ENCODE peak calls at places on chromosomes 1 and 21, in nine cellular contexts. One of them, this sample, is unnamed.

GRCh38 chr21:31161157-31161556 is 122.9 kb upstream of the KRTAP19-8 start:
- DNase-seq in astrocyte: peak
- DNase-seq in stimulated activated CD4-positive, alpha-beta T cell treated with anti-CD3 and anti-CD28 coated beads, TNF-alpha, amount 100 ng/mL, for 1 hour: no peak
- DNase-seq in globus pallidus: peak
- DNase-seq in activated CD4-positive, alpha-beta T cell treated with anti-CD3 and anti-CD28 coated beads for 4 hours: no peak
- DNase-seq in NT2/D1: no peak
- DNase-seq in stimulated activated CD8-positive, alpha-beta memory T cell treated with anti-CD3 and anti-CD28 coated beads, Interleukin-2, amount 100 ng/mL, for 48 hours: no peak
- DNase-seq in smooth muscle cell of the brain vasculature: no peak
- DNase-seq in sciatic nerve: no peak
- DNase-seq in this sample: no peak

GRCh38 chr1:182617075-182617429 is 12.9 kb upstream of the RGS16 start:
- DNase-seq in activated CD4-positive, alpha-beta T cell treated with anti-CD3 and anti-CD28 coated beads for 4 hours: no peak
- DNase-seq in astrocyte: no peak
- DNase-seq in globus pallidus: no peak
- DNase-seq in stimulated activated CD8-positive, alpha-beta memory T cell treated with anti-CD3 and anti-CD28 coated beads, Interleukin-2, amount 100 ng/mL, for 48 hours: no peak
- DNase-seq in sciatic nerve: no peak
- DNase-seq in stimulated activated CD4-positive, alpha-beta T cell treated with anti-CD3 and anti-CD28 coated beads, TNF-alpha, amount 100 ng/mL, for 1 hour: no peak
- DNase-seq in NT2/D1: no peak
- DNase-seq in smooth muscle cell of the brain vasculature: no peak
- DNase-seq in this sample: no peak

GRCh38 chr1:215083408-215083961 is 948 bp downstream of the KCNK2 start:
- DNase-seq in smooth muscle cell of the brain vasculature: no peak
- DNase-seq in stimulated activated CD4-positive, alpha-beta T cell treated with anti-CD3 and anti-CD28 coated beads, TNF-alpha, amount 100 ng/mL, for 1 hour: no peak
- DNase-seq in NT2/D1: no peak
- DNase-seq in stimulated activated CD8-positive, alpha-beta memory T cell treated with anti-CD3 and anti-CD28 coated beads, Interleukin-2, amount 100 ng/mL, for 48 hours: no peak
- DNase-seq in activated CD4-positive, alpha-beta T cell treated with anti-CD3 and anti-CD28 coated beads for 4 hours: no peak
- DNase-seq in astrocyte: peak
- DNase-seq in globus pallidus: no peak
- DNase-seq in sciatic nerve: peak
- DNase-seq in this sample: no peak

GRCh38 chr1:240189386-240189989 is 97.8 kb downstream of the FMN2 start:
- DNase-seq in smooth muscle cell of the brain vasculature: peak
- DNase-seq in NT2/D1: peak
- DNase-seq in sciatic nerve: no peak
- DNase-seq in globus pallidus: no peak
- DNase-seq in stimulated activated CD8-positive, alpha-beta memory T cell treated with anti-CD3 and anti-CD28 coated beads, Interleukin-2, amount 100 ng/mL, for 48 hours: no peak
- DNase-seq in astrocyte: no peak
- DNase-seq in stimulated activated CD4-positive, alpha-beta T cell treated with anti-CD3 and anti-CD28 coated beads, TNF-alpha, amount 100 ng/mL, for 1 hour: no peak
- DNase-seq in activated CD4-positive, alpha-beta T cell treated with anti-CD3 and anti-CD28 coated beads for 4 hours: peak
- DNase-seq in this sample: peak

GRCh38 chr1:116433283-116434257 is 60.5 kb downstream of the ATP1A1 start:
- DNase-seq in activated CD4-positive, alpha-beta T cell treated with anti-CD3 and anti-CD28 coated beads for 4 hours: no peak
- DNase-seq in NT2/D1: no peak
- DNase-seq in sciatic nerve: peak
- DNase-seq in stimulated activated CD4-positive, alpha-beta T cell treated with anti-CD3 and anti-CD28 coated beads, TNF-alpha, amount 100 ng/mL, for 1 hour: no peak
- DNase-seq in astrocyte: peak
- DNase-seq in globus pallidus: peak
- DNase-seq in stimulated activated CD8-positive, alpha-beta memory T cell treated with anti-CD3 and anti-CD28 coated beads, Interleukin-2, amount 100 ng/mL, for 48 hours: no peak
- DNase-seq in smooth muscle cell of the brain vasculature: no peak
- DNase-seq in this sample: no peak

GRCh38 chr21:30436986-30437385 is 3.1 kb upstream of the KRTAP15-1 start:
- DNase-seq in stimulated activated CD8-positive, alpha-beta memory T cell treated with anti-CD3 and anti-CD28 coated beads, Interleukin-2, amount 100 ng/mL, for 48 hours: no peak
- DNase-seq in activated CD4-positive, alpha-beta T cell treated with anti-CD3 and anti-CD28 coated beads for 4 hours: no peak
- DNase-seq in NT2/D1: no peak
- DNase-seq in sciatic nerve: no peak
- DNase-seq in globus pallidus: no peak
- DNase-seq in smooth muscle cell of the brain vasculature: no peak
- DNase-seq in astrocyte: no peak
- DNase-seq in stimulated activated CD4-positive, alpha-beta T cell treated with anti-CD3 and anti-CD28 coated beads, TNF-alpha, amount 100 ng/mL, for 1 hour: no peak
- DNase-seq in this sample: no peak

GRCh38 chr1:66626261-66626660 is 92.3 kb downstream of the SGIP1 start:
- DNase-seq in smooth muscle cell of the brain vasculature: no peak
- DNase-seq in astrocyte: peak
- DNase-seq in stimulated activated CD4-positive, alpha-beta T cell treated with anti-CD3 and anti-CD28 coated beads, TNF-alpha, amount 100 ng/mL, for 1 hour: no peak
- DNase-seq in NT2/D1: no peak
- DNase-seq in stimulated activated CD8-positive, alpha-beta memory T cell treated with anti-CD3 and anti-CD28 coated beads, Interleukin-2, amount 100 ng/mL, for 48 hours: no peak
- DNase-seq in globus pallidus: no peak
- DNase-seq in sciatic nerve: no peak
- DNase-seq in activated CD4-positive, alpha-beta T cell treated with anti-CD3 and anti-CD28 coated beads for 4 hours: no peak
- DNase-seq in this sample: no peak

GRCh38 chr21:32174819-32175218 is 104.0 kb downstream of the MIS18A start:
- DNase-seq in smooth muscle cell of the brain vasculature: no peak
- DNase-seq in sciatic nerve: no peak
- DNase-seq in globus pallidus: no peak
- DNase-seq in activated CD4-positive, alpha-beta T cell treated with anti-CD3 and anti-CD28 coated beads for 4 hours: no peak
- DNase-seq in NT2/D1: no peak
- DNase-seq in astrocyte: no peak
- DNase-seq in stimulated activated CD8-positive, alpha-beta memory T cell treated with anti-CD3 and anti-CD28 coated beads, Interleukin-2, amount 100 ng/mL, for 48 hours: no peak
- DNase-seq in stimulated activated CD4-positive, alpha-beta T cell treated with anti-CD3 and anti-CD28 coated beads, TNF-alpha, amount 100 ng/mL, for 1 hour: no peak
- DNase-seq in this sample: no peak

GRCh38 chr1:222240536-222241181 is 307.2 kb downstream of the HHIPL2 start:
- DNase-seq in stimulated activated CD8-positive, alpha-beta memory T cell treated with anti-CD3 and anti-CD28 coated beads, Interleukin-2, amount 100 ng/mL, for 48 hours: no peak
- DNase-seq in smooth muscle cell of the brain vasculature: no peak
- DNase-seq in activated CD4-positive, alpha-beta T cell treated with anti-CD3 and anti-CD28 coated beads for 4 hours: no peak
- DNase-seq in astrocyte: peak
- DNase-seq in sciatic nerve: no peak
- DNase-seq in NT2/D1: no peak
- DNase-seq in stimulated activated CD4-positive, alpha-beta T cell treated with anti-CD3 and anti-CD28 coated beads, TNF-alpha, amount 100 ng/mL, for 1 hour: no peak
- DNase-seq in globus pallidus: no peak
- DNase-seq in this sample: no peak

GRCh38 chr1:158864595-158864994 is 33.4 kb downstream of the MNDA start:
- DNase-seq in smooth muscle cell of the brain vasculature: no peak
- DNase-seq in globus pallidus: no peak
- DNase-seq in NT2/D1: peak
- DNase-seq in stimulated activated CD8-positive, alpha-beta memory T cell treated with anti-CD3 and anti-CD28 coated beads, Interleukin-2, amount 100 ng/mL, for 48 hours: no peak
- DNase-seq in astrocyte: no peak
- DNase-seq in activated CD4-positive, alpha-beta T cell treated with anti-CD3 and anti-CD28 coated beads for 4 hours: no peak
- DNase-seq in sciatic nerve: no peak
- DNase-seq in stimulated activated CD4-positive, alpha-beta T cell treated with anti-CD3 and anti-CD28 coated beads, TNF-alpha, amount 100 ng/mL, for 1 hour: no peak
- DNase-seq in this sample: no peak

GRCh38 chr1:111476761-111477309 is 3.1 kb downstream of the C1orf162 start:
- DNase-seq in astrocyte: no peak
- DNase-seq in stimulated activated CD8-positive, alpha-beta memory T cell treated with anti-CD3 and anti-CD28 coated beads, Interleukin-2, amount 100 ng/mL, for 48 hours: peak
- DNase-seq in sciatic nerve: no peak
- DNase-seq in smooth muscle cell of the brain vasculature: no peak
- DNase-seq in activated CD4-positive, alpha-beta T cell treated with anti-CD3 and anti-CD28 coated beads for 4 hours: peak
- DNase-seq in NT2/D1: no peak
- DNase-seq in globus pallidus: no peak
- DNase-seq in stimulated activated CD4-positive, alpha-beta T cell treated with anti-CD3 and anti-CD28 coated beads, TNF-alpha, amount 100 ng/mL, for 1 hour: no peak
- DNase-seq in this sample: no peak

GRCh38 chr1:90189889-90190288 is 195.0 kb downstream of the ZNF326 start:
- DNase-seq in NT2/D1: no peak
- DNase-seq in stimulated activated CD8-positive, alpha-beta memory T cell treated with anti-CD3 and anti-CD28 coated beads, Interleukin-2, amount 100 ng/mL, for 48 hours: no peak
- DNase-seq in stimulated activated CD4-positive, alpha-beta T cell treated with anti-CD3 and anti-CD28 coated beads, TNF-alpha, amount 100 ng/mL, for 1 hour: no peak
- DNase-seq in sciatic nerve: no peak
- DNase-seq in smooth muscle cell of the brain vasculature: no peak
- DNase-seq in globus pallidus: no peak
- DNase-seq in astrocyte: no peak
- DNase-seq in activated CD4-positive, alpha-beta T cell treated with anti-CD3 and anti-CD28 coated beads for 4 hours: no peak
- DNase-seq in this sample: no peak

GRCh38 chr21:17699524-17700189 is 87.0 kb upstream of the BTG3 start:
- DNase-seq in NT2/D1: no peak
- DNase-seq in globus pallidus: no peak
- DNase-seq in stimulated activated CD8-positive, alpha-beta memory T cell treated with anti-CD3 and anti-CD28 coated beads, Interleukin-2, amount 100 ng/mL, for 48 hours: no peak
- DNase-seq in sciatic nerve: no peak
- DNase-seq in activated CD4-positive, alpha-beta T cell treated with anti-CD3 and anti-CD28 coated beads for 4 hours: no peak
- DNase-seq in astrocyte: no peak
- DNase-seq in stimulated activated CD4-positive, alpha-beta T cell treated with anti-CD3 and anti-CD28 coated beads, TNF-alpha, amount 100 ng/mL, for 1 hour: no peak
- DNase-seq in smooth muscle cell of the brain vasculature: no peak
- DNase-seq in this sample: no peak

This sample was measured in activated T-cell treated with anti-CD3 and anti-CD28 coated beads for 4 hours.